ENCODE peak calls at places on chromosomes 7 and 10, in seven cellular contexts. One of them, this sample, is unnamed.

GRCh38 chr10:123562811-123563580 is 103.2 kb upstream of the GPR26 start:
- DNase-seq in AG04450: no peak
- DNase-seq in K562: no peak
- DNase-seq in transverse colon: no peak
- DNase-seq in OCI-LY7: no peak
- DNase-seq in fibroblast of lung: no peak
- DNase-seq in CD4-positive, CD25-positive, alpha-beta regulatory T cell: no peak
- DNase-seq in this sample: no peak

GRCh38 chr10:36358736-36359135 is 716.6 kb upstream of the FZD8 start:
- DNase-seq in AG04450: peak; percentile 16
- DNase-seq in K562: no peak
- DNase-seq in transverse colon: no peak
- DNase-seq in OCI-LY7: no peak
- DNase-seq in fibroblast of lung: no peak
- DNase-seq in CD4-positive, CD25-positive, alpha-beta regulatory T cell: no peak
- DNase-seq in this sample: no peak

GRCh38 chr10:99660662-99661369 is 1.5 kb downstream of the ENTPD7 start:
- DNase-seq in AG04450: no peak
- DNase-seq in K562: no peak
- DNase-seq in transverse colon: no peak
- DNase-seq in OCI-LY7: no peak
- DNase-seq in fibroblast of lung: peak; percentile 31
- DNase-seq in CD4-positive, CD25-positive, alpha-beta regulatory T cell: no peak
- DNase-seq in this sample: no peak

GRCh38 chr10:21740989-21741388 is 207.0 kb downstream of the MLLT10 start:
- DNase-seq in AG04450: no peak
- DNase-seq in K562: no peak
- DNase-seq in transverse colon: no peak
- DNase-seq in OCI-LY7: no peak
- DNase-seq in fibroblast of lung: no peak
- DNase-seq in CD4-positive, CD25-positive, alpha-beta regulatory T cell: peak; percentile 28
- DNase-seq in this sample: peak; percentile 23

GRCh38 chr7:155816192-155816508 is 3.9 kb upstream of the SHH start:
- DNase-seq in AG04450: no peak
- DNase-seq in K562: no peak
- DNase-seq in transverse colon: no peak
- DNase-seq in OCI-LY7: no peak
- DNase-seq in fibroblast of lung: no peak
- DNase-seq in CD4-positive, CD25-positive, alpha-beta regulatory T cell: no peak
- DNase-seq in this sample: no peak

GRCh38 chr10:46301721-46302479 is 15.1 kb downstream of the ANTXRL start:
- DNase-seq in AG04450: no peak
- DNase-seq in K562: no peak
- DNase-seq in transverse colon: no peak
- DNase-seq in OCI-LY7: no peak
- DNase-seq in fibroblast of lung: no peak
- DNase-seq in CD4-positive, CD25-positive, alpha-beta regulatory T cell: no peak
- DNase-seq in this sample: no peak

GRCh38 chr7:111255576-111255975 is 164.6 kb downstream of the LRRN3 start:
- DNase-seq in AG04450: no peak
- DNase-seq in K562: no peak
- DNase-seq in transverse colon: no peak
- DNase-seq in OCI-LY7: no peak
- DNase-seq in fibroblast of lung: peak; percentile 29
- DNase-seq in CD4-positive, CD25-positive, alpha-beta regulatory T cell: no peak
- DNase-seq in this sample: no peak

GRCh38 chr7:149870701-149871483 is 2.9 kb upstream of the ATP6V0E2 start:
- DNase-seq in AG04450: no peak
- DNase-seq in K562: no peak
- DNase-seq in transverse colon: no peak
- DNase-seq in OCI-LY7: no peak
- DNase-seq in fibroblast of lung: no peak
- DNase-seq in CD4-positive, CD25-positive, alpha-beta regulatory T cell: no peak
- DNase-seq in this sample: peak; percentile 60

GRCh38 chr10:127720903-127721302 is 16.1 kb upstream of the FOXI2 start:
- DNase-seq in AG04450: no peak
- DNase-seq in K562: no peak
- DNase-seq in transverse colon: no peak
- DNase-seq in OCI-LY7: no peak
- DNase-seq in fibroblast of lung: no peak
- DNase-seq in CD4-positive, CD25-positive, alpha-beta regulatory T cell: no peak
- DNase-seq in this sample: no peak

GRCh38 chr10:77252380-77252779 is 385.2 kb downstream of the KCNMA1 start:
- DNase-seq in AG04450: no peak
- DNase-seq in K562: no peak
- DNase-seq in transverse colon: no peak
- DNase-seq in OCI-LY7: no peak
- DNase-seq in fibroblast of lung: no peak
- DNase-seq in CD4-positive, CD25-positive, alpha-beta regulatory T cell: no peak
- DNase-seq in this sample: no peak

GRCh38 chr10:61993676-61994401 is 92.3 kb downstream of the ARID5B start:
- DNase-seq in AG04450: no peak
- DNase-seq in K562: no peak
- DNase-seq in transverse colon: no peak
- DNase-seq in OCI-LY7: no peak
- DNase-seq in fibroblast of lung: peak; percentile 56
- DNase-seq in CD4-positive, CD25-positive, alpha-beta regulatory T cell: no peak
- DNase-seq in this sample: no peak

GRCh38 chr7:120538335-120538734 is 265.4 kb downstream of the KCND2 start:
- DNase-seq in AG04450: no peak
- DNase-seq in K562: no peak
- DNase-seq in transverse colon: no peak
- DNase-seq in OCI-LY7: no peak
- DNase-seq in fibroblast of lung: no peak
- DNase-seq in CD4-positive, CD25-positive, alpha-beta regulatory T cell: no peak
- DNase-seq in this sample: no peak

GRCh38 chr10:126021833-126022500 is 125.6 kb downstream of the FANK1 start:
- DNase-seq in AG04450: no peak
- DNase-seq in K562: no peak
- DNase-seq in transverse colon: no peak
- DNase-seq in OCI-LY7: no peak
- DNase-seq in fibroblast of lung: no peak
- DNase-seq in CD4-positive, CD25-positive, alpha-beta regulatory T cell: no peak
- DNase-seq in this sample: no peak

GRCh38 chr7:13044309-13044708 is 356.9 kb downstream of the ARL4A start:
- DNase-seq in AG04450: no peak
- DNase-seq in K562: no peak
- DNase-seq in transverse colon: no peak
- DNase-seq in OCI-LY7: no peak
- DNase-seq in fibroblast of lung: no peak
- DNase-seq in CD4-positive, CD25-positive, alpha-beta regulatory T cell: no peak
- DNase-seq in this sample: no peak

GRCh38 chr10:36462194-36462593 is 663.2 kb upstream of the ANKRD30A start:
- DNase-seq in AG04450: no peak
- DNase-seq in K562: no peak
- DNase-seq in transverse colon: no peak
- DNase-seq in OCI-LY7: no peak
- DNase-seq in fibroblast of lung: no peak
- DNase-seq in CD4-positive, CD25-positive, alpha-beta regulatory T cell: no peak
- DNase-seq in this sample: no peak

GRCh38 chr7:6536899-6537298 is 14.4 kb downstream of the GRID2IP start:
- DNase-seq in AG04450: no peak
- DNase-seq in K562: no peak
- DNase-seq in transverse colon: no peak
- DNase-seq in OCI-LY7: no peak
- DNase-seq in fibroblast of lung: peak; percentile 22
- DNase-seq in CD4-positive, CD25-positive, alpha-beta regulatory T cell: no peak
- DNase-seq in this sample: no peak

GRCh38 chr10:7789390-7789789 is 1.4 kb downstream of the ATP5F1C start:
- DNase-seq in AG04450: no peak
- DNase-seq in K562: no peak
- DNase-seq in transverse colon: no peak
- DNase-seq in OCI-LY7: no peak
- DNase-seq in fibroblast of lung: peak; percentile 56
- DNase-seq in CD4-positive, CD25-positive, alpha-beta regulatory T cell: no peak
- DNase-seq in this sample: no peak

GRCh38 chr7:47266799-47267198 is 315.1 kb downstream of the TNS3 start:
- DNase-seq in AG04450: no peak
- DNase-seq in K562: peak; percentile 14
- DNase-seq in transverse colon: peak; percentile 86
- DNase-seq in OCI-LY7: no peak
- DNase-seq in fibroblast of lung: peak; percentile 28
- DNase-seq in CD4-positive, CD25-positive, alpha-beta regulatory T cell: no peak
- DNase-seq in this sample: no peak

DNA sequence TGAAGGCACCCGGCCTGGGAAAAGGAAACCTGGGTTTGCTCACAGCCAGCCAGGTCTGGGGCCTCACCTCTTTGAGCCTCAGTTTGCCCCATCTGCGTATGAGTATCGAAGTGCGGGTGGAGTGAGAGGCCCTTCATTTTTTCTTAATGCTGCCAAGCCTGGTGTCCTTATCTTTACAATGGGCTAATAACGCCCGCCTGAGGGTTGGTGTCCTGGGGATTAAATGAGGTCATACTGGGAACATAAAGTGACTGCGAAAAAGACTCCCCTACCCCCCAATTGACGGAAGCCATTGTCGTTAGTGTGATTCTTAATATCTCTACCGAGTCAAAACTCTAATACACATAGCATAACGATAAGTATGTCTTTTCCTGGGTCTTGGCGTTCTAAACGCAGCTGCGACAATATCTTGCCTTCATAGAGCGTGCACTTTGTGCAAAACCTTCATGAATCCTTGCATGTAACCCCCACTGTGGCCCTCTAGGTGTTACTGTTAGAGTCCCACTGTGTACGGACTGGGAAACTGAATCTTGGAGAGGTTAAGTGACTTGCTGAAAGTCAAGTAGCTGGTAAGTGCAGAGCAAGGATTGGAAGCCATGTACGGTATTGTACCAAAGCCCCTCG is 11.4 kb upstream of the GRB10 start:
- DNase-seq in AG04450: no peak
- DNase-seq in K562: no peak
- DNase-seq in transverse colon: no peak
- DNase-seq in OCI-LY7: no peak
- DNase-seq in fibroblast of lung: no peak
- DNase-seq in CD4-positive, CD25-positive, alpha-beta regulatory T cell: no peak
- DNase-seq in this sample: no peak
- H3K4me3 ChIP-seq in AG04450: peak overlapping the region; percentile 53
- H3K4me3 ChIP-seq in K562: peak overlapping the region; percentile 45
- H3K4me3 ChIP-seq in transverse colon: no peak overlapping the region
- H3K4me3 ChIP-seq in OCI-LY7: no peak overlapping the region
- H3K4me3 ChIP-seq in fibroblast of lung: peak overlapping the region; percentile 39
- H3K4me3 ChIP-seq in CD4-positive, CD25-positive, alpha-beta regulatory T cell: no peak overlapping the region
- H3K4me3 ChIP-seq in this sample: peak overlapping the region; percentile 28

DNA sequence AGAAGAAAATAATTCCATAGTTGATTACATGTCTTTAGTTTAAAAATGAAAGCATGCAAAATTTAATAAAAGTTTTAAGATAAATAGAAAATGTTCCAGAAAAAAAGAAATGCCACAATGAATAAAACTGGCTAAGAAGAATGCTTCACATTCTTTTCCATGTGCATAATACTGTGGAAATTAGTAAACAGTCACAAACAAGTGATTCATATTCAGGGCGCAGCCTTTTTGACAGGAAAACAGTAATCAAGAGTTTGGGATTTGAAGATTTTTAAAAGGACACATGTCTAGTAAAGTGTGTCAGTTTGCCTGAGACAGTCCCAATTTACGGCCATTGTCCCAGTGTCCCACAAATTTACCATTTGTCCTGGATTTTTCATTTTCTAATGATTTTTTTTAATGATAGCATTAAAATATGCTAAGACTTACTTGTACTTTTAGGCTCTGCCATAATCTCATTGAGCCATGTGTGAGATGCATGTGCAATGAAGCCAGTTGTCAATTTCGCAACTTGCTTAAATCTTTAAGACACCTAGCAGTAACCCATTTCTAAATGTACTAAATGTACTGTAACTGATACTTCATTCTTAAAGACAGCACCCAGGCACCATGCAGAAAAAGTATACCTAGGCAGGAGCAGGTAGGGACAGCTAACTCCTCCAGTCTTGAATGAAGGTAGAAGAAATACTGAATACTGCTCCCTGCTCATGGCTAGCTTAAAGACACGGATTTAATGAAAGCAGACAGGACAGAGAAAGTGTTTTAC is 46.9 kb downstream of the ZNF438 start:
- DNase-seq in AG04450: no peak
- DNase-seq in K562: no peak
- DNase-seq in transverse colon: no peak
- DNase-seq in OCI-LY7: no peak
- DNase-seq in fibroblast of lung: peak; percentile 56
- DNase-seq in CD4-positive, CD25-positive, alpha-beta regulatory T cell: no peak
- DNase-seq in this sample: no peak
- H3K27ac ChIP-seq in AG04450: no peak overlapping the region
- H3K27ac ChIP-seq in K562: no peak overlapping the region
- H3K27ac ChIP-seq in transverse colon: no peak overlapping the region
- H3K27ac ChIP-seq in OCI-LY7: no peak overlapping the region
- H3K27ac ChIP-seq in fibroblast of lung: peak overlapping the region; percentile 77
- H3K27ac ChIP-seq in CD4-positive, CD25-positive, alpha-beta regulatory T cell: no peak overlapping the region
- H3K27ac ChIP-seq in this sample: no peak overlapping the region

DNA sequence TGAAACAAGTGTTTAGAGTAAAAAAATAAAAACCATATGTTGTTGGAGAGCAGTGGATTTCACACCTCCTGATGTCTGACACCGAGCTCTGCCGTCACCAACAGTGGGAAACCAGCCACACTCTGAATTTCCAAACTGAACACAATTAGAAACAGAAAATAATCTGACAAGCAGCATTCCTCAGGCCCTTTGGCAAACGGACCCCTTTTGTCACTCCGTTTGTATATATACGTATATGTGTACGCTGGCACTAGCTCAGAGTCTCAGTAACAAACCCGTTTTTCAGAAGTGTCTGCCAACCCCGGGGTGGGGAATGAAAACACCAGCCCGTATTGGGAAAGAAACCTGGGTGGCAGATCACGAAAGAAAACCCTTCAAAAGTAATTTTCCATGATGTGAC is 32.5 kb downstream of the TACC2 start:
- DNase-seq in AG04450: no peak
- DNase-seq in K562: no peak
- DNase-seq in transverse colon: no peak
- DNase-seq in OCI-LY7: no peak
- DNase-seq in fibroblast of lung: no peak
- DNase-seq in CD4-positive, CD25-positive, alpha-beta regulatory T cell: no peak
- DNase-seq in this sample: no peak
- H3K4me3 ChIP-seq in AG04450: peak overlapping the region; percentile 20
- H3K4me3 ChIP-seq in K562: no peak overlapping the region
- H3K4me3 ChIP-seq in transverse colon: no peak overlapping the region
- H3K4me3 ChIP-seq in OCI-LY7: no peak overlapping the region
- H3K4me3 ChIP-seq in fibroblast of lung: peak overlapping the region; percentile 33
- H3K4me3 ChIP-seq in CD4-positive, CD25-positive, alpha-beta regulatory T cell: no peak overlapping the region
- H3K4me3 ChIP-seq in this sample: no peak overlapping the region

GRCh38 chr7:139769066-139769465 is 8.7 kb downstream of the HIPK2 start:
- DNase-seq in AG04450: no peak
- DNase-seq in K562: no peak
- DNase-seq in transverse colon: no peak
- DNase-seq in OCI-LY7: no peak
- DNase-seq in fibroblast of lung: no peak
- DNase-seq in CD4-positive, CD25-positive, alpha-beta regulatory T cell: no peak
- DNase-seq in this sample: no peak

GRCh38 chr7:139773372-139773771 is 4.4 kb downstream of the HIPK2 start:
- DNase-seq in AG04450: no peak
- DNase-seq in K562: no peak
- DNase-seq in transverse colon: no peak
- DNase-seq in OCI-LY7: no peak
- DNase-seq in fibroblast of lung: no peak
- DNase-seq in CD4-positive, CD25-positive, alpha-beta regulatory T cell: no peak
- DNase-seq in this sample: no peak

GRCh38 chr7:139772115-139772514 is 5.7 kb downstream of the HIPK2 start:
- DNase-seq in AG04450: no peak
- DNase-seq in K562: no peak
- DNase-seq in transverse colon: no peak
- DNase-seq in OCI-LY7: no peak
- DNase-seq in fibroblast of lung: no peak
- DNase-seq in CD4-positive, CD25-positive, alpha-beta regulatory T cell: no peak
- DNase-seq in this sample: no peak

GRCh38 chr7:139772837-139773236 is 5.0 kb downstream of the HIPK2 start:
- DNase-seq in AG04450: no peak
- DNase-seq in K562: no peak
- DNase-seq in transverse colon: no peak
- DNase-seq in OCI-LY7: no peak
- DNase-seq in fibroblast of lung: no peak
- DNase-seq in CD4-positive, CD25-positive, alpha-beta regulatory T cell: no peak
- DNase-seq in this sample: no peak

GRCh38 chr7:139771001-139771956 is 6.5 kb downstream of the HIPK2 start:
- DNase-seq in AG04450: peak; percentile 60
- DNase-seq in K562: no peak
- DNase-seq in transverse colon: no peak
- DNase-seq in OCI-LY7: no peak
- DNase-seq in fibroblast of lung: peak; percentile 90
- DNase-seq in CD4-positive, CD25-positive, alpha-beta regulatory T cell: no peak
- DNase-seq in this sample: no peak
- H3K27ac ChIP-seq in AG04450: peak overlapping the region; percentile 42
- H3K27ac ChIP-seq in K562: no peak overlapping the region
- H3K27ac ChIP-seq in transverse colon: no peak overlapping the region
- H3K27ac ChIP-seq in OCI-LY7: no peak overlapping the region
- H3K27ac ChIP-seq in fibroblast of lung: peak overlapping the region; percentile 7
- H3K27ac ChIP-seq in CD4-positive, CD25-positive, alpha-beta regulatory T cell: no peak overlapping the region
- H3K27ac ChIP-seq in this sample: no peak overlapping the region